ENCODE peak calls at places on chromosomes 6 and 20, in six cellular contexts. R is endothelial cell of umbilical vein, I is heart left ventricle, W is prostate gland, H is IMR-90, M is Peyer's patch. Z is an unnamed sample.

GRCh38 chr6:102571236-102571908 is 1177.9 kb downstream of the GRIK2 start:
- DNase-seq in R (no peak), I (no peak), W (no peak), H (no peak), M (no peak), Z (no peak)

GRCh38 chr6:26240981-26241770 is 123.8 kb upstream of the BTN3A2 start:
- DNase-seq in R (peak; percentile 74), I (no peak), W (no peak), H (peak; percentile 87), M (peak; percentile 64), Z (no peak)

GRCh38 chr20:63705232-63706026 is 2.3 kb downstream of the ARFRP1 start:
- DNase-seq in R (no peak), I (no peak), W (no peak), H (no peak), M (no peak), Z (no peak)

GRCh38 chr6:23002044-23002619 is 432.8 kb downstream of the HDGFL1 start:
- DNase-seq in R (no peak), I (no peak), W (no peak), H (no peak), M (no peak), Z (no peak)

GRCh38 chr20:53599378-53599777 is 5.7 kb upstream of the ZNF217 start:
- DNase-seq in R (no peak), I (peak; percentile 11), W (no peak), H (no peak), M (peak; percentile 33), Z (peak; percentile 7)

GRCh38 chr6:132369526-132369925 is 31.7 kb downstream of the MOXD1 start:
- DNase-seq in R (no peak), I (no peak), W (no peak), H (peak; percentile 86), M (no peak), Z (no peak)

GRCh38 chr6:143258945-143259344 is 191.6 kb downstream of the ADAT2 start:
- DNase-seq in R (no peak), I (no peak), W (no peak), H (no peak), M (no peak), Z (no peak)

GRCh38 chr20:10922941-10923340 is 249.1 kb upstream of the JAG1 start:
- DNase-seq in R (no peak), I (no peak), W (no peak), H (peak; percentile 96), M (no peak), Z (no peak)

GRCh38 chr6:83429857-83430605 is 820 bp downstream of the ME1 start:
- DNase-seq in R (peak; percentile 39), I (no peak), W (peak; percentile 15), H (peak; percentile 40), M (peak; percentile 57), Z (peak; percentile 21)

GRCh38 chr6:112881027-112881426 is 533.9 kb downstream of the RFPL4B start:
- DNase-seq in R (no peak), I (no peak), W (no peak), H (peak; percentile 80), M (no peak), Z (no peak)

GRCh38 chr6:169119669-169120068 is 134.0 kb downstream of the THBS2 start:
- DNase-seq in R (no peak), I (no peak), W (no peak), H (no peak), M (no peak), Z (no peak)

GRCh38 chr6:157228421-157229218 is 94.7 kb downstream of the TMEM242 start:
- DNase-seq in R (no peak), I (no peak), W (no peak), H (no peak), M (peak; percentile 43), Z (peak; percentile 43)

GRCh38 chr20:4740774-4741431 is 19.2 kb downstream of the PRND start:
- DNase-seq in R (peak; percentile 52), I (no peak), W (no peak), H (peak; percentile 38), M (peak; percentile 85), Z (peak; percentile 49)

GRCh38 chr6:31534011-31534410 is 5.2 kb downstream of the MCCD1 start:
- DNase-seq in R (no peak), I (no peak), W (no peak), H (no peak), M (no peak), Z (no peak)

GRCh38 chr6:31533455-31533841 is 4.7 kb downstream of the MCCD1 start:
- DNase-seq in R (no peak), I (no peak), W (no peak), H (no peak), M (no peak), Z (no peak)

GRCh38 chr6:31532644-31533454 is 4.1 kb downstream of the MCCD1 start:
- DNase-seq in R (no peak), I (no peak), W (no peak), H (no peak), M (no peak), Z (no peak)

GRCh38 chr6:31534521-31535040 is 5.8 kb downstream of the MCCD1 start:
- DNase-seq in R (no peak), I (no peak), W (no peak), H (no peak), M (no peak), Z (no peak)

GRCh38 chr6:31535538-31536324 is 6.1 kb downstream of the DDX39B start:
- DNase-seq in R (no peak), I (no peak), W (no peak), H (no peak), M (no peak), Z (no peak)
- TF ChIP-seq POLR2A in R (peak; percentile 20), I (no peak), W (no peak), H (no peak), M (no peak), Z (no peak)

GRCh38 chr6:95248501-95248900 is 328.8 kb upstream of the MANEA start:
- DNase-seq in R (no peak), I (no peak), W (no peak), H (peak; percentile 52), M (no peak), Z (no peak)
- TF ChIP-seq CTCF in R (no peak), I (no peak), W (no peak), H (peak; percentile 42), M (no peak), Z (no peak)

GRCh38 chr6:42045538-42046460 is 4.5 kb upstream of the TAF8 start:
- DNase-seq in R (peak; percentile 91), I (peak; percentile 91), W (peak; percentile 97), H (peak; percentile 73), M (peak; percentile 98), Z (peak; percentile 92)
- TF ChIP-seq POLR2A in R (no peak), I (peak; percentile 41), W (peak; percentile 42), H (no peak), M (no peak), Z (peak; percentile 57)

GRCh38 chr20:32823078-32823477 is 3.3 kb downstream of the MAPRE1 start:
- DNase-seq in R (no peak), I (no peak), W (no peak), H (peak; percentile 82), M (no peak), Z (no peak)
- TF ChIP-seq CTCF in R (no peak), I (no peak), W (no peak), H (peak; percentile 34), M (no peak), Z (no peak)

GRCh38 chr6:135147637-135148592 is 33.2 kb upstream of the MYB start:
- DNase-seq in R (no peak), I (no peak), W (no peak), H (peak; percentile 6), M (no peak), Z (no peak)
- TF ChIP-seq POLR2A in R (no peak), I (no peak), W (no peak), H (no peak), M (no peak), Z (no peak)

DNA sequence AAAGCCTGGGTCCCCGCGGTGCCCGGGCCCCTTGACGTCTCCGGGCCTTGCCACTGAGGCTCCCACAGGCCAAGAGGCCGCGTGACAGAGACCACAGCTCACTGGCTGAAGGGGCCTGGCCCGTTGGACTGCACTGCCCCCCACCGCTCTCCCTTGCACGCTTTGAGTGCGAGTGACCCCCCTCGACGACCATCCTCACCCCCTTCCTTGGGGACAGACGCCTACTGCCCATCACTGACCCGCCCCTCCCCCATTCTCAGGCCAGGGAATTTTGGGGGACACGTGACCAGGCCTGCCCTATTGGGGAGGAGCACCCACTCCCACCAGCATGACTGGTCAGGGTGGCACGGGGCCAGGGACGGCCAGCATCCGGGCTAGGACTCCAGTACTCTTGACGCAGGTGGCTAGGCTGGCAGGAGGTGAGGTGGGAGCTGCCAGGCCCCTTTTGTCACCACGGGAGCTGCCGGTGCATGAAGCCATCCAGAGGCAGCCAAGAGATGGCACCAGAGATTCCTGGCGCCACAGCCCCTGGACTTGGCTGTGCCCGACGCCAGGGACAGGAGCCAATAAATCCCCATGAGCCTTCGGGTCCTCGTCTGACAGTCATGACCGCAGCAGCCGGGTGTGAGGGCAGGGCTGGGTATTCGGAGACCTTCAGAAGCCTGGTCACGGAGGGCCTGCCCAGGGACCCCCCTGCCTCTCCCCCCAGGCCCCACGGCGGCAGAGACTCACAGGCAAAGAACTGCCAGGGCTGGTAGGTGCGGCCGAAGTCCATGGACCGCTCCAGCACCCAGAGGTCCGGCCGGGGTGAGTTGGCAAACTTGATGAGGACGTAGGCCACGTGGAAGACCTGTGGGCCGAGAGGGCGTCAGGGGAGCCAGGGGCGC is 14.5 kb downstream of the LAMA5 start:
- DNase-seq in R (no peak), I (peak; percentile 89), W (peak; percentile 93), H (no peak), M (no peak), Z (no peak)
- TF ChIP-seq CTCF in R (no peak), I (peak; percentile 39), W (peak; percentile 66), H (no peak), M (no peak), Z (no peak)

DNA sequence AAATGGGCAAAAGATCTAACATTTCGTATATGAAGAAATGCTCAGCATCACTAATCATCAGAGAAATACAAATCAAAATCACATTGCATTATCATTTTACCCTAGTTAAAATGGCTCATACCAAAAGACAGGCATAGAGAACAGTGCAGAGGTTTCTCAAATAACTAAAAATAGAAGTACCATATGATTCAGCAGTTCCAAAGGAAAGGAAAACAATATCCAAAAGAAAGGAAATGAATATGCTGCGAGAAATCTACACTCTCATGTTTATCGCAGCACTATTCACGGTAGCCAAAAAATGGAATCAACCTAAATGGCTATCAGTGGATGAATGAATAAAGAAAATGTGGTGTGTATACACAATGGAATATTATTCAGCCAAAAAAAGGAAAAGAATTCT is 63.5 kb downstream of the VTA1 start:
- DNase-seq in R (peak; percentile 77), I (no peak), W (no peak), H (peak; percentile 11), M (no peak), Z (no peak)
- TF ChIP-seq POLR2A in R (no peak), I (no peak), W (no peak), H (no peak), M (no peak), Z (no peak)

Z was measured in body of pancreas.